ENCODE peak calls at places on chromosomes 4 and X, in eight cellular contexts. K is NCI-H446 treated with DMSO at 0.1 percent for 48 hours; H is spleen; Y is AG08396; C is GM23248; I is activated CD4-positive, alpha-beta T cell treated with anti-CD3 and anti-CD28 coated beads, Interleukin-2, amount 50 U/mL, for 24 hours; V is cardiac muscle cell; F is pulmonary artery endothelial cell. S is an unnamed sample.

GRCh38 chr4:99934891-99935290 is 11.5 kb downstream of the DNAJB14 start:
- DNase-seq in K (no peak), H (no peak), Y (no peak), C (peak; percentile 49), I (no peak), V (no peak), F (no peak), S (no peak)

GRCh38 chr4:17115546-17115945 is 217.1 kb upstream of the LDB2 start:
- DNase-seq in K (no peak), H (no peak), Y (no peak), C (no peak), I (no peak), V (no peak), F (no peak), S (no peak)

GRCh38 chrX:118968031-118968430 is 6.4 kb upstream of the LONRF3 start:
- DNase-seq in K (no peak), H (no peak), Y (no peak), C (peak; percentile 32), I (no peak), V (no peak), F (no peak), S (no peak)

GRCh38 chr4:40246938-40247337 is 50.1 kb downstream of the RHOH start:
- DNase-seq in K (no peak), H (no peak), Y (no peak), C (no peak), I (no peak), V (no peak), F (no peak), S (no peak)

GRCh38 chr4:20532871-20533870 is 167.1 kb upstream of the PACRGL start:
- DNase-seq in K (no peak), H (no peak), Y (no peak), C (peak; percentile 71), I (no peak), V (no peak), F (no peak), S (no peak)

GRCh38 chr4:84878090-84878489 is 88.4 kb downstream of the WDFY3 start:
- DNase-seq in K (no peak), H (no peak), Y (peak; percentile 53), C (peak; percentile 90), I (no peak), V (no peak), F (peak; percentile 83), S (peak; percentile 79)

GRCh38 chrX:115233497-115234219 is at the start of gene LRCH2:
- DNase-seq in K (no peak), H (peak; percentile 72), Y (peak; percentile 71), C (peak; percentile 52), I (no peak), V (peak; percentile 83), F (no peak), S (peak; percentile 40)

GRCh38 chr4:120517966-120518365 is 404.6 kb downstream of the PRDM5 start:
- DNase-seq in K (no peak), H (no peak), Y (peak; percentile 75), C (peak; percentile 87), I (no peak), V (no peak), F (peak; percentile 87), S (peak; percentile 94)

GRCh38 chr4:128572778-128573241 is 236.7 kb upstream of the JADE1 start:
- DNase-seq in K (no peak), H (no peak), Y (no peak), C (no peak), I (no peak), V (no peak), F (no peak), S (no peak)

GRCh38 chrX:47577901-47578300 is 4.3 kb upstream of the TIMP1 start:
- DNase-seq in K (no peak), H (no peak), Y (peak; percentile 5), C (no peak), I (no peak), V (no peak), F (no peak), S (no peak)

GRCh38 chrX:9221714-9222113 is 187.8 kb upstream of the FAM9B start:
- DNase-seq in K (no peak), H (no peak), Y (no peak), C (no peak), I (no peak), V (no peak), F (no peak), S (no peak)

GRCh38 chr4:109998867-109999303 is 86.2 kb downstream of the EGF start:
- DNase-seq in K (no peak), H (no peak), Y (peak; percentile 27), C (peak; percentile 68), I (peak; percentile 52), V (peak; percentile 73), F (peak; percentile 5), S (peak; percentile 71)

GRCh38 chr4:31585503-31585902 is 865.3 kb downstream of the PCDH7 start:
- DNase-seq in K (no peak), H (no peak), Y (no peak), C (no peak), I (no peak), V (no peak), F (no peak), S (no peak)

GRCh38 chr4:10006604-10007435 is 14.5 kb downstream of the SLC2A9 start:
- DNase-seq in K (no peak), H (no peak), Y (no peak), C (peak; percentile 51), I (no peak), V (no peak), F (no peak), S (no peak)

GRCh38 chr4:155787113-155787710 is 28.4 kb downstream of the GUCY1B1 start:
- DNase-seq in K (peak; percentile 54), H (no peak), Y (peak; percentile 29), C (peak; percentile 73), I (peak; percentile 4), V (peak; percentile 67), F (no peak), S (peak; percentile 57)

GRCh38 chrX:70452143-70452733 is 7.6 kb downstream of the DLG3 start:
- DNase-seq in K (no peak), H (peak; percentile 84), Y (peak; percentile 73), C (peak; percentile 58), I (peak; percentile 32), V (peak; percentile 46), F (no peak), S (peak; percentile 33)

GRCh38 chr4:153126137-153126536 is 78.1 kb upstream of the TRIM2 start:
- DNase-seq in K (no peak), H (no peak), Y (no peak), C (peak; percentile 33), I (no peak), V (no peak), F (no peak), S (no peak)

GRCh38 chr4:183266386-183266785 is 53.7 kb downstream of the CLDN22 start:
- DNase-seq in K (no peak), H (no peak), Y (no peak), C (peak; percentile 14), I (no peak), V (no peak), F (no peak), S (no peak)

GRCh38 chrX:152843852-152844251 is 13.0 kb downstream of the NSDHL start:
- DNase-seq in K (no peak), H (no peak), Y (no peak), C (no peak), I (no peak), V (no peak), F (no peak), S (no peak)

GRCh38 chr4:169337510-169337909 is 66.8 kb upstream of the SH3RF1 start:
- DNase-seq in K (no peak), H (no peak), Y (peak; percentile 77), C (peak; percentile 94), I (no peak), V (no peak), F (no peak), S (no peak)

GRCh38 chr4:115920637-115921036 is 807.2 kb upstream of the NDST4 start:
- DNase-seq in K (no peak), H (no peak), Y (no peak), C (no peak), I (no peak), V (no peak), F (no peak), S (no peak)

GRCh38 chr4:115851918-115852766 is 738.7 kb upstream of the NDST4 start:
- DNase-seq in K (peak; percentile 46), H (peak; percentile 31), Y (peak; percentile 3), C (peak; percentile 56), I (no peak), V (peak; percentile 82), F (no peak), S (no peak)

GRCh38 chr4:131370846-131371245 is 1778.2 kb upstream of the PCDH10 start:
- DNase-seq in K (peak; percentile 47), H (no peak), Y (no peak), C (no peak), I (no peak), V (peak; percentile 3), F (no peak), S (no peak)

GRCh38 chr4:142493255-142493976 is 352.7 kb downstream of the INPP4B start:
- DNase-seq in K (no peak), H (no peak), Y (no peak), C (no peak), I (no peak), V (no peak), F (no peak), S (no peak)

GRCh38 chr4:108433832-108434231 is 186.5 kb upstream of the RPL34 start:
- DNase-seq in K (no peak), H (no peak), Y (peak; percentile 51), C (peak; percentile 59), I (peak; percentile 42), V (no peak), F (no peak), S (peak; percentile 16)